ENCODE peak calls at places on chromosomes 7 and 10, in four cellular contexts. U is WTC11, N is HepG2, L is K562. Y is an unnamed sample.

GRCh38 chr7:41399171-41399570 is 303.7 kb downstream of the INHBA start:
- DNase-seq in U (no peak), N (no peak), L (no peak), Y (no peak)

GRCh38 chr7:105521027-105521730 is 892 bp downstream of the PUS7 start:
- DNase-seq in U (peak; percentile 36), N (peak; percentile 67), L (peak; percentile 84), Y (peak; percentile 52)

GRCh38 chr7:46178685-46179084 is 257.6 kb upstream of the IGFBP3 start:
- DNase-seq in U (no peak), N (no peak), L (no peak), Y (no peak)

GRCh38 chr10:33441561-33441960 is 107.1 kb upstream of the NRP1 start:
- DNase-seq in U (no peak), N (no peak), L (no peak), Y (no peak)

GRCh38 chr10:76950354-76950753 is 687.3 kb downstream of the KCNMA1 start:
- DNase-seq in U (no peak), N (no peak), L (no peak), Y (no peak)

GRCh38 chr10:124636271-124636993 is 107.7 kb downstream of the FAM53B start:
- DNase-seq in U (peak; percentile 45), N (no peak), L (no peak), Y (no peak)

GRCh38 chr7:24715661-24716479 is 41.4 kb downstream of the GSDME start:
- DNase-seq in U (peak; percentile 53), N (peak; percentile 21), L (peak; percentile 62), Y (peak; percentile 50)

GRCh38 chr7:6272481-6273323 is at the start of gene CYTH3:
- DNase-seq in U (peak; percentile 81), N (peak; percentile 43), L (peak; percentile 87), Y (peak; percentile 98)

GRCh38 chr7:148625342-148625741 is 34.8 kb downstream of the C7orf33 start:
- DNase-seq in U (no peak), N (no peak), L (no peak), Y (no peak)

GRCh38 chr7:35375516-35375915 is 121.6 kb upstream of the TBX20 start:
- DNase-seq in U (no peak), N (no peak), L (no peak), Y (no peak)

GRCh38 chr7:149721084-149721601 is 52.2 kb downstream of the ZNF467 start:
- DNase-seq in U (no peak), N (no peak), L (no peak), Y (no peak)

GRCh38 chr10:133141963-133142350 is 18.1 kb upstream of the KNDC1 start:
- DNase-seq in U (no peak), N (no peak), L (no peak), Y (no peak)

GRCh38 chr7:26912351-26912750 is 48.0 kb upstream of the SKAP2 start:
- DNase-seq in U (no peak), N (no peak), L (no peak), Y (no peak)

GRCh38 chr10:28678687-28679457 is 1.6 kb downstream of the BAMBI start:
- DNase-seq in U (no peak), N (peak; percentile 84), L (peak; percentile 73), Y (peak; percentile 15)
- TF ChIP-seq ELF4 in U (no peak), N (no peak), L (no peak), Y (no peak)

GRCh38 chr10:47047127-47047504 is 135.9 kb downstream of the PTPN20 start:
- DNase-seq in U (peak; percentile 8), N (no peak), L (no peak), Y (no peak)
- TF ChIP-seq ELF4 in U (no peak), N (no peak), L (no peak), Y (no peak)

DNA sequence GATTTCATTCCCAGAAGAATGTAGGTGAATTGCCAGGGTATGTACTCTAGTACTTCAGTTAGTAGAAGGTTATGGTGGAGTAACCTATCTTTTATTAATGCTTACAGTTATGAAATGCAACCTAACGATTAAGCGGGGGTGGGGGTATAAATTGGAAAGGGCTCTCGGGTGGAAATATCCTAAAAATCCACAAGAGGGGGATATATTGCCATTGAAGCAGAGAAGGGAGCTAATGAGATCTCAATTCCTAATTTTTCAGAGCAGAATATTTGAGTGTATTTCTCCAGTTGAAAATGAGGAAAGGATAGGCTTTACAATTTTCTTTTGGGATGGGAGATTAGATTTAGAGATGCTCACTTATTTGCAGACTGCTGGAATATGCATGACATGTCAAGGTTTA is 90.8 kb downstream of the DNAJB9 start:
- DNase-seq in U (no peak), N (no peak), L (peak; percentile 23), Y (no peak)
- TF ChIP-seq ELF4 in U (no peak), N (no peak), L (no peak), Y (no peak)

DNA sequence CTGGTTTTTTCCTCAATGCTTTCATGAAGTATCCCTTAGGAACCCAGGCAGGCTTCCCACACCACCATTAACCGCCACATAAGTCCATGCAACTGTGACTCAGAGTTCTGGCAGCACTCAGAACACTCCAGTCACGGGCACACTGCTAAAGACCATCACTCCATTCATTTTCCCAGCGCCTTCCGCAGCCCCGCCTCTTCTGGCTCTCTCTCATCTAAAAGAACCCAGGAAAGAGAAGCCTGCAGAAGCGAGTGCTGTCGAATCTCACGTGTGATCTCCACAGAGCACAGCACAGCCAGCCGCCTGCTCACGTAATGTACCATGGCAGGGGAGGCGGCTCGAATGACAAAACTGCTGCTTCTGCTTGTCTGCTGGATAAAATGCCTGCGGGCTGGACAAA is 1.9 kb downstream of the PSMG3 start:
- DNase-seq in U (no peak), N (no peak), L (no peak), Y (no peak)
- TF ChIP-seq ELF4 in U (no peak), N (no peak), L (no peak), Y (no peak)

GRCh38 chr10:16887565-16887964 is 70.3 kb upstream of the RSU1 start:
- DNase-seq in U (no peak), N (no peak), L (no peak), Y (no peak)

GRCh38 chr10:16891375-16892313 is 74.4 kb upstream of the RSU1 start:
- DNase-seq in U (peak; percentile 65), N (peak; percentile 30), L (peak; percentile 81), Y (no peak)

GRCh38 chr10:16893664-16894063 is 76.4 kb upstream of the RSU1 start:
- DNase-seq in U (no peak), N (no peak), L (no peak), Y (no peak)

GRCh38 chr10:16894834-16895233 is 77.6 kb upstream of the RSU1 start:
- DNase-seq in U (no peak), N (no peak), L (no peak), Y (no peak)

DNA sequence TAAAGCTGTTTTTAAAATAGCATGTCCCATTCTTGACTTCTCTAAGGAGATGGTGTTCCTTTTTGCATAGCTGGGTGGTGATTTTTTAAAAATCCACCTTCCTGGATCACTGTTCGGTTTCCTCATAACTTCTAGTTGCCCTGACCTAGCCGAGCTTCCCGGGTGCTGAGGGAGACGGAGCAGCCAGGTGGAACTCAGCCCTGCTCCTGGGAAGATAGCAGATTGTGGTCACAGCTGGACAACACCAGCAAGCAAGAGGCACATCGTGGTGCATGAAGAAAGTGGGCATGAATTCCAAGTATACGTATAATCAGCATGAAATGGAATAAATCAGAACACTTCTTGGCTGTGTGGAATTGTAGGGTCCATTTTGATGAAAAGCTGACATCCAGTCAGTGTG is 73.5 kb upstream of the RSU1 start:
- DNase-seq in U (no peak), N (no peak), L (no peak), Y (no peak)
- TF ChIP-seq ELF4 in U (no peak), N (no peak), L (no peak), Y (no peak)

Y was measured in HEK293T.